ENCODE peak calls at places on chromosomes 12 and 14, in seven cellular contexts. X is IMR-90, Y is tibial nerve, P is keratinocyte, O is OCI-LY7, J is upper lobe of left lung, A is pancreas. R is an unnamed sample.

GRCh38 chr14:31207287-31207745 is 277 bp downstream of the HECTD1 start:
- DNase-seq in J (no peak), X (no peak), Y (peak; percentile 80), O (peak; percentile 85), A (no peak), P (no peak), R (no peak)

GRCh38 chr12:3003593-3003992 is 44.4 kb downstream of the TEAD4 start:
- DNase-seq in P (no peak), Y (no peak), J (peak; percentile 73), O (no peak), A (peak; percentile 75), X (no peak), R (no peak)

GRCh38 chr12:50845021-50845647 is 2.4 kb downstream of the TMPRSS12 start:
- DNase-seq in O (no peak), Y (no peak), P (no peak), X (peak; percentile 33), J (no peak), A (no peak), R (no peak)

GRCh38 chr12:29752121-29752520 is 31.6 kb downstream of the TMTC1 start:
- DNase-seq in A (no peak), J (no peak), P (no peak), O (no peak), X (peak; percentile 71), Y (no peak), R (no peak)

GRCh38 chr14:103737432-103738045 is 21.9 kb downstream of the ZFYVE21 start:
- DNase-seq in O (no peak), P (no peak), Y (peak; percentile 12), J (no peak), A (no peak), X (no peak), R (no peak)

GRCh38 chr12:14326699-14327098 is 38.8 kb upstream of the ATF7IP start:
- DNase-seq in Y (no peak), O (no peak), X (peak; percentile 82), J (no peak), P (no peak), A (no peak), R (no peak)

GRCh38 chr12:120625557-120626419 is 14.6 kb upstream of the CABP1 start:
- DNase-seq in J (peak; percentile 71), Y (no peak), A (no peak), X (no peak), P (no peak), O (peak; percentile 73), R (no peak)

GRCh38 chr12:53867216-53868012 is 71.2 kb upstream of the HOXC13 start:
- DNase-seq in J (no peak), Y (no peak), X (no peak), P (no peak), A (no peak), O (no peak), R (no peak)

GRCh38 chr12:3304436-3305135 is 186.4 kb upstream of the PRMT8 start:
- DNase-seq in X (peak; percentile 85), P (no peak), J (no peak), A (no peak), Y (no peak), O (no peak), R (peak; percentile 70)

GRCh38 chr14:20580242-20580641 is 7.6 kb downstream of the RNASE11 start:
- DNase-seq in P (no peak), O (no peak), A (no peak), J (no peak), X (no peak), Y (no peak), R (no peak)

GRCh38 chr12:106003297-106003696 is 135.5 kb downstream of the NUAK1 start:
- DNase-seq in Y (no peak), P (no peak), O (no peak), A (no peak), X (no peak), J (no peak), R (no peak)

GRCh38 chr14:69664190-69664742 is 52.9 kb downstream of the SUSD6 start:
- DNase-seq in X (no peak), Y (no peak), J (no peak), O (no peak), P (no peak), A (no peak), R (no peak)

GRCh38 chr14:95200404-95200803 is 43.1 kb upstream of the DICER1 start:
- DNase-seq in O (no peak), Y (no peak), X (no peak), A (no peak), J (peak; percentile 63), P (no peak), R (peak; percentile 98)

GRCh38 chr12:27865421-27865820 is 85.4 kb upstream of the MANSC4 start:
- DNase-seq in A (no peak), X (peak; percentile 52), O (no peak), Y (no peak), J (no peak), P (no peak), R (no peak)

GRCh38 chr14:57405562-57405961 is 15.2 kb downstream of the NAA30 start:
- DNase-seq in P (no peak), J (no peak), O (no peak), A (no peak), X (no peak), Y (no peak), R (no peak)

GRCh38 chr12:97276198-97276580 is 186.4 kb upstream of the RMST start:
- DNase-seq in A (no peak), P (no peak), X (no peak), O (no peak), Y (no peak), J (no peak), R (peak; percentile 53)

GRCh38 chr14:94373708-94374107 is 14.7 kb downstream of the SERPINA1 start:
- DNase-seq in A (no peak), J (no peak), P (peak; percentile 36), O (no peak), X (peak; percentile 97), Y (peak; percentile 39), R (peak; percentile 33)

GRCh38 chr12:112906712-112907414 is at the start of gene OAS1:
- DNase-seq in Y (no peak), J (no peak), P (no peak), A (no peak), X (peak; percentile 22), O (peak; percentile 80), R (peak; percentile 29)

GRCh38 chr14:68910540-68910939 is 68.6 kb downstream of the ACTN1 start:
- DNase-seq in A (no peak), X (peak; percentile 41), P (no peak), J (no peak), Y (no peak), O (peak; percentile 10), R (no peak)

GRCh38 chr14:72094844-72095582 is 162.8 kb downstream of the RGS6 start:
- DNase-seq in J (no peak), O (no peak), Y (no peak), A (no peak), P (no peak), X (no peak), R (no peak)
- H3K9me3 ChIP-seq in J (no peaks in the 10 kb centered on the region), O (no peaks in the 10 kb centered on the region), Y (no peaks in the 10 kb centered on the region), A (no peaks in the 10 kb centered on the region), P (no peaks in the 10 kb centered on the region), X (no peaks in the 10 kb centered on the region), R (no peaks in the 10 kb centered on the region)

GRCh38 chr12:17954788-17955187 is 135.2 kb downstream of the RERGL start:
- DNase-seq in A (no peak), X (no peak), Y (no peak), P (no peak), J (no peak), O (peak; percentile 22), R (no peak)
- TF ChIP-seq CTCF in A (no peak), X (no peak), Y (no peak), P (no peak), J (no peak), O (peak; percentile 45), R (no peak)

DNA sequence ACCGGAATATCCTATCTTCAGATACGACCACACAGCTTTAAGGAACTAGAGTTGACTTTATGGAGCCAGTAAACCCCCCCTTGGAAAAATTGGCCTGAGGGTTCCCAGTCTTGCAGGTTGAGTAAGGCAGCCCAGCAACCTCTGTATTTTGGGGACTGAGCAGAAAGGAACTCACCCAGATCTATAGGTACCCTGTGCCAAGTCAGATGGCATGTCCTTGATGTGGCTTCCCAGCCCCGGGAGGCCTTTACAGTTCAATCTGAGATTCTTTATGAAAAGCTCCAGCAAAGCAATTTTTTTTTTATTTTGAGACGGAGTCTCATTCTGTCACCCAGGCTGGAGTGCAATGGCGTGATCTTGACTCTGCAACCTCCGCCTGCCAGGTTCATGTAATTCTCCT is 27.6 kb downstream of the TMEM121 start:
- DNase-seq in P (no peak), Y (no peak), J (no peak), A (peak; percentile 3), X (no peak), O (no peak), R (no peak)
- H3K9me3 ChIP-seq in P (no peaks in the 10 kb centered on the region), Y (no peaks in the 10 kb centered on the region), J (no peaks in the 10 kb centered on the region), A (no peaks in the 10 kb centered on the region), X (no peaks in the 10 kb centered on the region), O (no peaks in the 10 kb centered on the region), R (no peaks in the 10 kb centered on the region)

GRCh38 chr14:36339817-36340216 is 19.4 kb upstream of the MBIP start:
- DNase-seq in X (no peak), P (no peak), O (no peak), Y (no peak), A (no peak), J (no peak), R (no peak)
- TF ChIP-seq CTCF in X (no peak), P (no peak), O (no peak), Y (no peak), A (no peak), J (no peak), R (no peak)